ENCODE peak calls at places on chromosome 2, in ten cellular contexts. One of them, this sample, is unnamed.

GRCh38 chr2:24886114-24886501 is 33.9 kb downstream of the ADCY3 start:
- DNase-seq in astrocyte: no peak
- DNase-seq in Jurkat, Clone E6-1: no peak
- DNase-seq in thoracic aorta: no peak
- DNase-seq in K562: no peak
- DNase-seq in ovary: no peak
- DNase-seq in GM12864: no peak
- DNase-seq in AG04449: no peak
- DNase-seq in neural progenitor cell: no peak
- DNase-seq in heart left ventricle: no peak
- DNase-seq in this sample: no peak

GRCh38 chr2:128772671-128773070 is 454.0 kb upstream of the HS6ST1 start:
- DNase-seq in astrocyte: no peak
- DNase-seq in Jurkat, Clone E6-1: no peak
- DNase-seq in thoracic aorta: no peak
- DNase-seq in K562: no peak
- DNase-seq in ovary: no peak
- DNase-seq in GM12864: no peak
- DNase-seq in AG04449: no peak
- DNase-seq in neural progenitor cell: no peak
- DNase-seq in heart left ventricle: no peak
- DNase-seq in this sample: no peak

GRCh38 chr2:181146171-181146570 is 165.8 kb downstream of the UBE2E3 start:
- DNase-seq in astrocyte: no peak
- DNase-seq in Jurkat, Clone E6-1: no peak
- DNase-seq in thoracic aorta: no peak
- DNase-seq in K562: no peak
- DNase-seq in ovary: no peak
- DNase-seq in GM12864: no peak
- DNase-seq in AG04449: no peak
- DNase-seq in neural progenitor cell: no peak
- DNase-seq in heart left ventricle: no peak
- DNase-seq in this sample: no peak

GRCh38 chr2:169933124-169933711 is 106.0 kb downstream of the UBR3 start:
- DNase-seq in astrocyte: no peak
- DNase-seq in Jurkat, Clone E6-1: peak
- DNase-seq in thoracic aorta: no peak
- DNase-seq in K562: peak
- DNase-seq in ovary: no peak
- DNase-seq in GM12864: peak
- DNase-seq in AG04449: no peak
- DNase-seq in neural progenitor cell: peak
- DNase-seq in heart left ventricle: no peak
- DNase-seq in this sample: peak

GRCh38 chr2:3115301-3116042 is 262.1 kb downstream of the EIPR1 start:
- DNase-seq in astrocyte: no peak
- DNase-seq in Jurkat, Clone E6-1: no peak
- DNase-seq in thoracic aorta: no peak
- DNase-seq in K562: no peak
- DNase-seq in ovary: no peak
- DNase-seq in GM12864: no peak
- DNase-seq in AG04449: no peak
- DNase-seq in neural progenitor cell: no peak
- DNase-seq in heart left ventricle: no peak
- DNase-seq in this sample: no peak

GRCh38 chr2:215394102-215394805 is 41.6 kb downstream of the FN1 start:
- DNase-seq in astrocyte: no peak
- DNase-seq in Jurkat, Clone E6-1: no peak
- DNase-seq in thoracic aorta: no peak
- DNase-seq in K562: no peak
- DNase-seq in ovary: no peak
- DNase-seq in GM12864: no peak
- DNase-seq in AG04449: no peak
- DNase-seq in neural progenitor cell: no peak
- DNase-seq in heart left ventricle: no peak
- DNase-seq in this sample: no peak

GRCh38 chr2:12080360-12080759 is 333.9 kb downstream of the LPIN1 start:
- DNase-seq in astrocyte: no peak
- DNase-seq in Jurkat, Clone E6-1: no peak
- DNase-seq in thoracic aorta: no peak
- DNase-seq in K562: no peak
- DNase-seq in ovary: no peak
- DNase-seq in GM12864: no peak
- DNase-seq in AG04449: no peak
- DNase-seq in neural progenitor cell: no peak
- DNase-seq in heart left ventricle: no peak
- DNase-seq in this sample: no peak

GRCh38 chr2:71744781-71745180 is 291.4 kb downstream of the DYSF start:
- DNase-seq in astrocyte: no peak
- DNase-seq in Jurkat, Clone E6-1: no peak
- DNase-seq in thoracic aorta: no peak
- DNase-seq in K562: no peak
- DNase-seq in ovary: no peak
- DNase-seq in GM12864: no peak
- DNase-seq in AG04449: no peak
- DNase-seq in neural progenitor cell: no peak
- DNase-seq in heart left ventricle: no peak
- DNase-seq in this sample: no peak

GRCh38 chr2:197571622-197572271 is 55.9 kb downstream of the MOB4 start:
- DNase-seq in astrocyte: peak
- DNase-seq in Jurkat, Clone E6-1: no peak
- DNase-seq in thoracic aorta: no peak
- DNase-seq in K562: no peak
- DNase-seq in ovary: no peak
- DNase-seq in GM12864: no peak
- DNase-seq in AG04449: no peak
- DNase-seq in neural progenitor cell: no peak
- DNase-seq in heart left ventricle: no peak
- DNase-seq in this sample: peak

DNA sequence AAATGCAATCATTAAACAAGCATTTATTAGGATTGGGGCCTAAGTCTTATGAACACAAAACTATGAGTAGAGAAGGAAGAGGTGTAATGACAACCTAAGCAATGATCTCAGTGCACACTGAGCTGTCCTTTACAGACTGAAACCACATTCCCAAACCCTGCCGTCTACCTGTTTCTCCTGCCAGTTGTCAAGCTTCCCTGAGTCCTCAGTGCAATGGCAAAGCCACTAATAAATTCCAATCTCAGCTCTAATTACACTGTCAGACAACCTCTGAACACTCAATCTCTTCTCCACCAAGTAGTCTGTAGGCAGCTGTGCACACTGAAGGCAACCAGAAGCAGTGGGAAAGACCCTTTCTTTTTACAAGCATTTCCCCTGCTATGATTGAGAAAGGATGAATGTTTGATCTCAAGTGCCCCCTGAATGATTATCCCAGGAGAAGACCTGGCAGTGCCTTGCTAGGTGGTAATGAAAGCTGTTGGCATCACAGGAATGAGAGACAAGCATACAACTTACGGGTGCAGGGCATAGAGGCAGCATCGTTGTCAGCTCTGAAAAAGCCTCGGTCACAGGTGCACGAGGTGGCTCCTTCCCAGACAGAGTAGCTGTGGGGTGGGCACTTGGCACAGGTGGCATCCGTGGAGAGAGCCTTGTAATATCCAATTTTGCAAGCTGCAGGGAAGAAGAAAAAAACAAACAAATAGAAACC is 71.4 kb downstream of the EPHA4 start:
- DNase-seq in astrocyte: no peak
- DNase-seq in Jurkat, Clone E6-1: no peak
- DNase-seq in thoracic aorta: no peak
- DNase-seq in K562: no peak
- DNase-seq in ovary: no peak
- DNase-seq in GM12864: no peak
- DNase-seq in AG04449: no peak
- DNase-seq in neural progenitor cell: no peak
- DNase-seq in heart left ventricle: no peak
- DNase-seq in this sample: no peak
- H3K4me3 ChIP-seq in astrocyte: no peak
- H3K4me3 ChIP-seq in Jurkat, Clone E6-1: no peak
- H3K4me3 ChIP-seq in thoracic aorta: no peak
- H3K4me3 ChIP-seq in K562: no peak
- H3K4me3 ChIP-seq in ovary: no peak
- H3K4me3 ChIP-seq in GM12864: no peak
- H3K4me3 ChIP-seq in AG04449: no peak
- H3K4me3 ChIP-seq in neural progenitor cell: no peak
- H3K4me3 ChIP-seq in heart left ventricle: no peak
- H3K4me3 ChIP-seq in this sample: no peak

DNA sequence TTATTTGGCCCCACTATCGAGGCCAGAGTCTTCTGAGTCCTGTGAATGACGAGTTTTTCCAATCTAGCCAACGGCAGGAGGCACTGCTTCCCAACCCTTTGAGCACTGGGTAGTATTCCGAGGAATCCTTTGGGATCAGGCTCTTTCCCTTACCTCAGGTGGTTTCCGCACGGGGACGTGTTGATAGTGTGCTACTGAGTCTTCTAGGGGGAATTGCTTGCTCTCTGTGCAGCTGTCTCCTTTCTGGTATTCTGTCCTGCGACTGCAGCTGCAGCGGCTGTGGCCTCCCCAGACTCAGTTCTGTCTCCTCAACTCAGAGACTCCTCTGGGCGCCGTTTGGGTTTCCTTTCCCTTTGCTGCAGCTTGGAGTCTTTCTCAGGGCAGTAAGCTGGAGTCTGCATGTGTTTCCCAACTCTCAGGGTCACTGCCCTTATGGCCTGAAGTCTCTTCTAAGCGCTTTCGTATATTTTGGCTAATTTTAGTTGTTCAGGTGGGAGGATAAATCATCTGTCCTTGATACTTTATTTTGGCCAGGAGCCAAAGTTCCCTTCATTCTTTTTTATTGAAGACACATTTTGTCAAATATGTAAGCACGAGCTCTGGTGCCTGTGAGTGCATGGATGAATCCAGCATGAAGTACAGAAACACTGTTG is 118.4 kb downstream of the MAP4K4 start:
- DNase-seq in astrocyte: peak
- DNase-seq in Jurkat, Clone E6-1: no peak
- DNase-seq in thoracic aorta: no peak
- DNase-seq in K562: no peak
- DNase-seq in ovary: no peak
- DNase-seq in GM12864: no peak
- DNase-seq in AG04449: no peak
- DNase-seq in neural progenitor cell: no peak
- DNase-seq in heart left ventricle: peak
- DNase-seq in this sample: peak
- H3K4me3 ChIP-seq in astrocyte: no peak
- H3K4me3 ChIP-seq in Jurkat, Clone E6-1: no peak
- H3K4me3 ChIP-seq in thoracic aorta: no peak
- H3K4me3 ChIP-seq in K562: no peak
- H3K4me3 ChIP-seq in ovary: no peak
- H3K4me3 ChIP-seq in GM12864: no peak
- H3K4me3 ChIP-seq in AG04449: no peak
- H3K4me3 ChIP-seq in neural progenitor cell: no peak
- H3K4me3 ChIP-seq in heart left ventricle: no peak
- H3K4me3 ChIP-seq in this sample: no peak

DNA sequence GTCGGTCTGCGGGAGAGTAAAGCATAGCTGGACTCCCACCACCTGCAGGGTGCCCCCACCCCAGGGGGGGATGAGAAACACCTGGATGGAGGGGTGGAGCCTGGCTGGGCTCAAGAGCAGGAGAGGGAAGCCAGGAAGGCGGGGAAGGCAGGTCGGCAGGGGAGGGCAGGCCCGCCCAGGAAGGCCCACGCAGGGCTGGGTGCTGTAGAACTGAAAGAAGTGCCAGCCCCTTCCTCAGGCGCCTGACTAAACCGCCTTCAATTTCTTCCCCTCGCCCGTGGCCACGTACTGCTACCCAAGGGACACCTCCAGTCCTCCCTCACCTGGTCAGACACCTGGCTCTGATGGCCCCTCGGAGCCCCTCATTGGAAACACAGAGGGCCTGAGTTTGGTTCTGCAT is 175.4 kb downstream of the HDAC4 start:
- DNase-seq in astrocyte: no peak
- DNase-seq in Jurkat, Clone E6-1: no peak
- DNase-seq in thoracic aorta: no peak
- DNase-seq in K562: no peak
- DNase-seq in ovary: no peak
- DNase-seq in GM12864: no peak
- DNase-seq in AG04449: no peak
- DNase-seq in neural progenitor cell: no peak
- DNase-seq in heart left ventricle: no peak
- DNase-seq in this sample: no peak
- H3K4me3 ChIP-seq in astrocyte: no peak
- H3K4me3 ChIP-seq in Jurkat, Clone E6-1: no peak
- H3K4me3 ChIP-seq in thoracic aorta: peak
- H3K4me3 ChIP-seq in K562: no peak
- H3K4me3 ChIP-seq in ovary: no peak
- H3K4me3 ChIP-seq in GM12864: no peak
- H3K4me3 ChIP-seq in AG04449: no peak
- H3K4me3 ChIP-seq in neural progenitor cell: no peak
- H3K4me3 ChIP-seq in heart left ventricle: no peak
- H3K4me3 ChIP-seq in this sample: peak

GRCh38 chr2:44776924-44777480 is 164.5 kb upstream of the SIX3 start:
- DNase-seq in astrocyte: no peak
- DNase-seq in Jurkat, Clone E6-1: no peak
- DNase-seq in thoracic aorta: no peak
- DNase-seq in K562: no peak
- DNase-seq in ovary: no peak
- DNase-seq in GM12864: no peak
- DNase-seq in AG04449: no peak
- DNase-seq in neural progenitor cell: no peak
- DNase-seq in heart left ventricle: no peak
- DNase-seq in this sample: no peak

GRCh38 chr2:44778671-44779476 is 162.6 kb upstream of the SIX3 start:
- DNase-seq in astrocyte: no peak
- DNase-seq in Jurkat, Clone E6-1: no peak
- DNase-seq in thoracic aorta: no peak
- DNase-seq in K562: no peak
- DNase-seq in ovary: no peak
- DNase-seq in GM12864: peak
- DNase-seq in AG04449: no peak
- DNase-seq in neural progenitor cell: peak
- DNase-seq in heart left ventricle: no peak
- DNase-seq in this sample: no peak

GRCh38 chr2:44777542-44777941 is 164.0 kb upstream of the SIX3 start:
- DNase-seq in astrocyte: no peak
- DNase-seq in Jurkat, Clone E6-1: no peak
- DNase-seq in thoracic aorta: no peak
- DNase-seq in K562: no peak
- DNase-seq in ovary: no peak
- DNase-seq in GM12864: no peak
- DNase-seq in AG04449: no peak
- DNase-seq in neural progenitor cell: peak
- DNase-seq in heart left ventricle: no peak
- DNase-seq in this sample: no peak

GRCh38 chr2:44779793-44780192 is 161.7 kb upstream of the SIX3 start:
- DNase-seq in astrocyte: no peak
- DNase-seq in Jurkat, Clone E6-1: no peak
- DNase-seq in thoracic aorta: no peak
- DNase-seq in K562: no peak
- DNase-seq in ovary: no peak
- DNase-seq in GM12864: no peak
- DNase-seq in AG04449: no peak
- DNase-seq in neural progenitor cell: no peak
- DNase-seq in heart left ventricle: no peak
- DNase-seq in this sample: no peak

DNA sequence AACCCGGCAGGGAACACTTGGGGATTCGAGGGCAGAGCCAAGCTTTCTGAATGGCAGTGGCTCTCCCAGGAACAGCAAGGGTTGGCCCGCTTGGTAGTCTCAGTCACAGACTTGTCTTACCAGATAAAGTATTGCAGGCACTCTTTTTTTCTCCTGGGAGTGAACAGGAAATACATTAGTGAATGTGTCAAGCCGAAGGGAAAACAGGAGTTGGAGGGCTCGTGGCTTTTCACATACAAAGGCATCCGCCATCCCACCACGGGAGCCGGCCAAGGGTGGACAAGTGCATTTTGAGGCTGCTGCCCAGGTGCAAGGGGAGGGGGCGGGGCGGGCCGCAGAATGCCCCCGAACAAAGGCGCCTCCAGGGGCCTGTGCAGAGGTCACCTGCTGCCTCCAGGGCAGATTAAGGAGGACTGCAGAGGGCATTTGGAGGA is 163.3 kb upstream of the SIX3 start:
- DNase-seq in astrocyte: no peak
- DNase-seq in Jurkat, Clone E6-1: no peak
- DNase-seq in thoracic aorta: no peak
- DNase-seq in K562: no peak
- DNase-seq in ovary: no peak
- DNase-seq in GM12864: no peak
- DNase-seq in AG04449: no peak
- DNase-seq in neural progenitor cell: peak
- DNase-seq in heart left ventricle: no peak
- DNase-seq in this sample: no peak
- H3K4me3 ChIP-seq in astrocyte: no peak
- H3K4me3 ChIP-seq in Jurkat, Clone E6-1: no peak
- H3K4me3 ChIP-seq in thoracic aorta: no peak
- H3K4me3 ChIP-seq in K562: no peak
- H3K4me3 ChIP-seq in ovary: no peak
- H3K4me3 ChIP-seq in GM12864: peak
- H3K4me3 ChIP-seq in AG04449: no peak
- H3K4me3 ChIP-seq in neural progenitor cell: peak
- H3K4me3 ChIP-seq in heart left ventricle: peak
- H3K4me3 ChIP-seq in this sample: no peak

This sample was measured in AG10803.